ENCODE peak calls at places on chromosomes 11 and 22, in four cellular contexts. R, D, H and U are unnamed samples.

GRCh38 chr11:587978-588380 is 11.7 kb downstream of the PHRF1 start:
- DNase-seq in D (no peak), R (peak; percentile 96), H (no peak), U (peak; percentile 93)

GRCh38 chr11:118343981-118344521 is at the start of gene CD3G:
- DNase-seq in R (no peak), D (no peak), H (no peak), U (no peak)

GRCh38 chr22:39570226-39570625 is 327 bp upstream of the CACNA1I start:
- DNase-seq in H (no peak), R (no peak), D (no peak), U (no peak)

GRCh38 chr11:33633251-33634003 is 67.2 kb downstream of the C11orf91 start:
- DNase-seq in D (peak; percentile 44), R (peak; percentile 82), H (peak; percentile 30), U (peak; percentile 76)

GRCh38 chr11:32122200-32122599 is 31.3 kb downstream of the RCN1 start:
- DNase-seq in D (no peak), R (no peak), H (no peak), U (no peak)

GRCh38 chr11:30196400-30197206 is 34.2 kb upstream of the FSHB start:
- DNase-seq in H (peak; percentile 85), D (peak; percentile 83), R (peak; percentile 25), U (peak; percentile 82)

GRCh38 chr11:1934326-1935155 is 12.6 kb upstream of the MRPL23 start:
- DNase-seq in R (no peak), D (no peak), H (no peak), U (no peak)

GRCh38 chr11:104995001-104995408 is 26.6 kb upstream of the CASP4 start:
- DNase-seq in D (no peak), H (no peak), R (peak; percentile 85), U (no peak)

GRCh38 chr11:79525257-79525656 is 84.4 kb upstream of the TENM4 start:
- DNase-seq in D (no peak), R (no peak), H (no peak), U (no peak)

GRCh38 chr11:27838674-27839073 is 138.4 kb upstream of the BDNF start:
- DNase-seq in H (no peak), D (no peak), R (no peak), U (no peak)

GRCh38 chr11:27842290-27842689 is 142.0 kb upstream of the BDNF start:
- DNase-seq in H (no peak), D (no peak), R (no peak), U (no peak)

GRCh38 chr11:27837895-27838563 is 137.8 kb upstream of the BDNF start:
- DNase-seq in R (no peak), D (no peak), H (no peak), U (no peak)

GRCh38 chr11:27839226-27839913 is 139.1 kb upstream of the BDNF start:
- DNase-seq in H (peak; percentile 52), D (no peak), R (peak; percentile 5), U (no peak)
- TF ChIP-seq CTCF in H (peak; percentile 52), D (peak; percentile 52), R (no peak), U (peak; percentile 42)

GRCh38 chr11:66011785-66012303 is at the start of gene CST6:
- DNase-seq in D (peak; percentile 63), R (no peak), H (peak; percentile 68), U (no peak)

GRCh38 chr11:66013762-66014100 is 1.9 kb downstream of the CST6 start:
- DNase-seq in H (no peak), R (no peak), D (no peak), U (no peak)

GRCh38 chr11:66012946-66013761 is 1.3 kb downstream of the CST6 start:
- DNase-seq in D (no peak), R (no peak), H (peak; percentile 40), U (no peak)

GRCh38 chr11:66011239-66011784 is 496 bp upstream of the CST6 start:
- DNase-seq in D (peak; percentile 71), H (peak; percentile 53), R (no peak), U (peak; percentile 73)

GRCh38 chr11:66012371-66012945 is 650 bp downstream of the CST6 start:
- DNase-seq in R (no peak), D (no peak), H (no peak), U (no peak)
- H2AFZ ChIP-seq in R (no peak overlapping the region), D (no peak overlapping the region), H (peak overlapping the region; percentile 97), U (no peak overlapping the region)

GRCh38 chr22:44824271-44824670 is 71.9 kb downstream of the ARHGAP8 start:
- DNase-seq in R (no peak), H (no peak), D (no peak), U (no peak)

GRCh38 chr22:44825310-44826150 is 73.2 kb downstream of the ARHGAP8 start:
- DNase-seq in R (no peak), H (no peak), D (no peak), U (no peak)

GRCh38 chr22:44823806-44824205 is 71.4 kb downstream of the ARHGAP8 start:
- DNase-seq in D (no peak), R (no peak), H (no peak), U (no peak)

GRCh38 chr22:44828193-44828592 is 75.8 kb downstream of the ARHGAP8 start:
- DNase-seq in R (no peak), H (peak; percentile 66), D (peak; percentile 69), U (no peak)

GRCh38 chr22:44827666-44828065 is 75.3 kb downstream of the ARHGAP8 start:
- DNase-seq in D (no peak), R (no peak), H (no peak), U (no peak)
- TF ChIP-seq CTCF in D (no peak), R (no peak), H (no peak), U (no peak)

GRCh38 chr11:73156686-73157085 is 14.6 kb upstream of the FCHSD2 start:
- DNase-seq in H (no peak), D (no peak), R (no peak), U (no peak)

GRCh38 chr11:73157141-73158010 is 15.3 kb upstream of the FCHSD2 start:
- DNase-seq in H (no peak), D (no peak), R (peak; percentile 59), U (peak; percentile 32)

GRCh38 chr11:73159981-73160777 is 18.1 kb upstream of the FCHSD2 start:
- DNase-seq in D (no peak), R (no peak), H (no peak), U (peak; percentile 36)

GRCh38 chr11:73159297-73159696 is 17.2 kb upstream of the FCHSD2 start:
- DNase-seq in H (no peak), D (no peak), R (no peak), U (no peak)

DNA sequence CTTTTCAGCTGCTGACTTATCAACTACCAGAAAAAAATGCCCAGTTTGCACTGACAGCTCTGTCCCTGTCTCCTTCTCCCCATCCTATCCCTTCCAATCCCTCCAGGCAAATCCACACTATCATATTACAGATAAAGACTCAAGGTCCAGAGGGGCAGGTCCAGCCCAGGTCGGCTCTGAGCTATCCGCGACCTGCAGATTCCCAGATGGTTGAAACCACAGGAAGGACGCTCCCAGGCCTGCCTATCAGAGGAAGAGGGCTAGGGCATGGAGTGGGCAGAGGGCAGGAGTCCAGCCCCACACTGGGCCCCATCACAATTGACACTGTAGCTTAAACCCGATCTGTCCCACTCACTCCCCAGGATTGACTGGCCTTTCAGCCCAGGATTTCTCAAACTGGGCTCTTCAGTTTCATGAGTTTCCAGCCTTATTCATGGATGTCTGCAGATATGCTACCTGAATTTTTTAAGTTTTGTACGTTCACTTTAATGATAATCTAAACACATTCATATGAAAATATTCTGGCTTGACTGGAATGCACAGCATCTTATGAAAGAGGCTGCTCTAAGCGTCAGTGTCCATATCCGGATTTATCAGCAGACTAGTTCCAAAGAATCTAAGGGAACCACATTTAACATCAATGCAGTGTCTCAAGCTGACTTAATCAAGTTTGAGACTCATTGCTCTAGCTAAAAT is 16.4 kb upstream of the FCHSD2 start:
- DNase-seq in R (peak; percentile 96), H (no peak), D (no peak), U (peak; percentile 65)
- H2AFZ ChIP-seq in R (no peak overlapping the region), H (no peak overlapping the region), D (no peak overlapping the region), U (peak overlapping the region; percentile 17)

DNA sequence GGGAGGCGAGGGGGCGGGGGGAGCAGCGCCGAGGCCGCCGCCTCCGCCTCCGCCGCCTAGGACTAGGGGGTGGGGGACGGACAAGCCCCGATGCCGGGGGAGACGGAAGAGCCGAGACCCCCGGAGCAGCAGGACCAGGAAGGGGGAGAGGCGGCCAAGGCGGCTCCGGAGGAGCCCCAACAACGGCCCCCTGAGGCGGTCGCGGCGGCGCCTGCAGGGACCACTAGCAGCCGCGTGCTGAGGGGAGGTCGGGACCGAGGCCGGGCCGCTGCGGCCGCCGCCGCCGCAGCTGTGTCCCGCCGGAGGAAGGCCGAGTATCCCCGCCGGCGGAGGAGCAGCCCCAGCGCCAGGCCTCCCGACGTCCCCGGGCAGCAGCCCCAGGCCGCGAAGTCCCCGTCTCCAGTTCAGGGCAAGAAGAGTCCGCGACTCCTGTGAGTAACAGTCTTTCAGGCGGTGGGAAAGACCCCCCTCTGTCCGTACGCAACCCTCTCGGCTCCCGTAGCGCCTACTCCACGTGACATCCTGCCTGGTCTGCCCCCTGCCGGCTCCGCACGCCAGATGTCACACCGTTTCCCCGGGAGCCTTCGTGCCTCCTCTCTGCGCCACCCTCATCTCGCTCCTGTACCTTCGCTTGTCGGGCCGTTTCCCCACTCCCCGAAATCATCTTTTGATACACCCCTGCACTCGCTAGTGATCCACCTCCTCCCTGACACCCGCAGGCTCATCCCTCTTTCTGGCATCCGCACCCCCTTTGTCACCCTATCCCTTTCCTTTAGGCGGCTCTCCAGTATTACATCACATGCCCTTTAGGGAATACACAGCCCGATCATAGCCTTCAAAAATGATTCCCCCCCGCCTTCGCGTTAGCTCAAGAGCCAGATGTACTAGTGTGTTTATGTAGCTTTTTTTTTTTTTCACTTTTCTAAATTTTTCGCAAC is 598 bp downstream of the ZFP91 start:
- DNase-seq in D (peak; percentile 87), H (peak; percentile 93), R (peak; percentile 78), U (peak; percentile 95)
- TF ChIP-seq CTCF in D (peak; percentile 71), H (peak; percentile 48), R (peak; percentile 96), U (peak; percentile 75)

DNA sequence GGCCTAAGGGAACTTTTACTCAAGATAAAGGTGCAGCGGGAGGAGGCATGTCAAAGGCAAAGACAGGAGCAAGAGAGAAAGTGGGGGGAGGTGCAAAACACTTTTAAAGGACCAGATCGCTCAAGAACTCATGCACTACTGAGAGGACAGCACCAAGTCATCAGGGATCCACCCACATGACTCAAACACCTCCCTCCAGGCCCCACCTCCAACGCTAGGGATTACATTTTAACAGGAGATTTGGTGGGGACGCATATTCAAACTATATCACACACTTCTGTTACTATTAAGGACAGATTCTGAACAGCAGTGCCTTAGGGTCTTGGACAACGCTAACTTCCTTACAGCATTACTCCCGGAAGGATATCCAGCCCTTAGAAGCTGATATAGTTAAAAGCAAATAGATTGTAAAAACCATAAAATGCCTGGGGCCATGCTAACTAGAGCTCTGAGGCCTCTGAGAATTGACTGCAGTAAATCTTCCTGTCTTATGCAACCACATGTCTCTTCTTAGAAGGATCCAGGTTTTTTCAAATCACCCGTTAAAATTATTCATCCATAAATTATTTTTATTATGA is 16.7 kb upstream of the ZC3H12C start:
- DNase-seq in R (no peak), D (peak; percentile 47), H (peak; percentile 55), U (peak; percentile 75)
- H2AFZ ChIP-seq in R (no peak overlapping the region), D (peak overlapping the region; percentile 71), H (peak overlapping the region; percentile 75), U (no peak overlapping the region)